ENCODE peak calls at places on chromosomes 16 and 17, in four cellular contexts. J, T, M and B are unnamed samples.

GRCh38 chr16:20683812-20684211 is 13.7 kb downstream of the ACSM1 start:
- DNase-seq in J (no peak), T (no peak), M (no peak), B (no peak)

GRCh38 chr16:90043526-90043925 is 24.3 kb upstream of the DBNDD1 start:
- DNase-seq in J (no peak), T (no peak), M (no peak), B (no peak)

GRCh38 chr17:40568074-40568836 is 3.0 kb upstream of the CCR7 start:
- DNase-seq in J (no peak), T (no peak), M (no peak), B (no peak)

GRCh38 chr17:63910096-63910495 is 962 bp downstream of the CSHL1 start:
- DNase-seq in J (peak; percentile 9), T (no peak), M (no peak), B (peak; percentile 33)

GRCh38 chr16:85639529-85640253 is 26.6 kb downstream of the GSE1 start:
- DNase-seq in J (peak; percentile 90), T (peak; percentile 79), M (no peak), B (peak; percentile 74)

GRCh38 chr17:39951924-39952664 is 10.7 kb upstream of the GSDMA start:
- DNase-seq in J (peak; percentile 22), T (no peak), M (no peak), B (peak; percentile 39)

GRCh38 chr17:75763269-75763607 is 1.8 kb downstream of the GALK1 start:
- DNase-seq in J (no peak), T (no peak), M (no peak), B (no peak)

GRCh38 chr16:48117217-48118105 is 38.3 kb downstream of the ABCC12 start:
- DNase-seq in J (no peak), T (peak; percentile 26), M (peak; percentile 41), B (peak; percentile 32)

GRCh38 chr17:75876938-75877751 is 1.2 kb downstream of the TRIM47 start:
- DNase-seq in J (peak; percentile 95), T (peak; percentile 96), M (peak; percentile 91), B (peak; percentile 97)

GRCh38 chr17:64340557-64340956 is 50.1 kb downstream of the PECAM1 start:
- DNase-seq in J (no peak), T (no peak), M (no peak), B (no peak)

GRCh38 chr17:21161498-21162393 is 35.0 kb downstream of the DHRS7B start:
- DNase-seq in J (no peak), T (no peak), M (no peak), B (no peak)

GRCh38 chr17:76125391-76125675 is 15.7 kb downstream of the FOXJ1 start:
- DNase-seq in J (no peak), T (no peak), M (no peak), B (no peak)

GRCh38 chr16:15489016-15489415 is 54.6 kb downstream of the BMERB1 start:
- DNase-seq in J (no peak), T (no peak), M (no peak), B (no peak)

GRCh38 chr16:15492091-15492740 is 57.8 kb downstream of the BMERB1 start:
- DNase-seq in J (no peak), T (no peak), M (no peak), B (no peak)

GRCh38 chr16:15491430-15491829 is 57.0 kb downstream of the BMERB1 start:
- DNase-seq in J (no peak), T (no peak), M (no peak), B (no peak)

GRCh38 chr16:15487336-15488284 is 53.2 kb downstream of the BMERB1 start:
- DNase-seq in J (no peak), T (no peak), M (no peak), B (no peak)

DNA sequence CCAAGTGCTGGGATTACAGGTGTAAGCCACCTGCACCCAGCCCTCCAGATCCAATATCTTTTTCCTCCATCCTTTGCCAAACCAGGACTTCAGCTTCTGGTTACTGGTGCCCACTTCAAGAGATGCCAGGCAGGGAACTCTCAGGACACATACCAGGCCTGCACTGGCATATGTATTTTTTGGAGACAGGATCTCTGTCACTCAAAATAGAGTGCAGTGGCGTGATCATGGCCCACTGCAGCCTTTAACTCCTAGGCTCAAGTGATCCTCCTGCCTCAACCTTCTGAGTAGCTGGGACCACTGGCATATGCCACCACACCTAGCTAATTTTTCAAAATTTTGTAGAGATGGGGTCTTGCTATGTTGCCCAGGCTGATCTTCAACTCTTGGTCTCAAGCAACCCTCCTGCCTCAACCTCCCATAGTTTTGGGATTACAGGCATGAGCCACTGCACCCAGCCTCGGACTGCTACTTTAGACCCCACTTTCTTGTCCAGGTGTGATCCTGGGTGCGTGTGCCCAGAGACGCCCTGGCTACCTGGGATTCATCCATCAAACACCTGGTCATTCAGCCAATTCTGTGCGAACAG is 55.8 kb downstream of the BMERB1 start:
- DNase-seq in J (no peak), T (no peak), M (no peak), B (no peak)
- H3K27ac ChIP-seq in J (no peak overlapping the region), T (peak overlapping the region; percentile 73), M (no peak overlapping the region), B (peak overlapping the region; percentile 50)

GRCh38 chr17:71948703-71949422 is 172.0 kb upstream of the SOX9 start:
- DNase-seq in J (no peak), T (no peak), M (no peak), B (no peak)
- H3K4me1 ChIP-seq in J (no peaks in the 10 kb centered on the region), T (no peaks in the 10 kb centered on the region), M (no peaks in the 10 kb centered on the region), B (no peaks in the 10 kb centered on the region)

GRCh38 chr17:68205251-68205807 is 42.5 kb upstream of the AMZ2 start:
- DNase-seq in J (peak; percentile 83), T (peak; percentile 92), M (peak; percentile 91), B (peak; percentile 97)

GRCh38 chr17:68204736-68205135 is 43.1 kb upstream of the AMZ2 start:
- DNase-seq in J (no peak), T (peak; percentile 31), M (peak; percentile 64), B (peak; percentile 57)

GRCh38 chr17:68210570-68210969 is 37.3 kb upstream of the AMZ2 start:
- DNase-seq in J (no peak), T (no peak), M (no peak), B (no peak)

DNA sequence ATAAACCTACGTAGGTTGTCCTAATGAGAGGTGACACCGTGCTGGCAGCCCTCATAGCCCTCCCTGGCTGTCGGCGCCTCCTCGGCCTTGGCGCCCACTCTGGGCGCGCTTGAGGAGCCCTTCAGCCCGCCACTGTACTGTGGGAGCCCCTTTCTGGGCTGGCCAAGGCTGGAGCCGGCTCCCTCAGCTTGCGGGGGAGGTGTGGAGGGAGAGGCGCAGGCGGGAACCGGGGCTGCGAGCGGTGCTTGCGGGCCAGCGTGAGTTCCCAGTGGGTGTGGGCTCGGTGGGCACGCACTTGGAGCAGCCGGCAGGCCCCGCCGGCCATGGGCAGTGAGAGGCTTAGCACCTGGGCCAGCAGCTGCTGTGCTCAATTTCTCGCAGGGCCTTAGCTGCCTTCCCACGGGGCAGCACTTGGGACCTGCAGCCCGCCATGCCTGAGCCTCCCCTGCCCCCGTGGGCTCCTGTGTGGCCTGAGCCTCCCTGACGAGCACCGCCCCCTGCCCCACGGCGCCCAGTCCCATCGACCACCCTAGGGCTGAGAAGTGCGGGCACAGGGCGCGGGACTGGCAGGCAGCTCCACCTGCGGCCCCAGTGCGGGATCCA is 40.1 kb upstream of the AMZ2 start:
- DNase-seq in J (no peak), T (peak; percentile 28), M (no peak), B (no peak)
- H3K27ac ChIP-seq in J (no peak overlapping the region), T (no peak overlapping the region), M (no peak overlapping the region), B (no peak overlapping the region)

GRCh38 chr16:66902648-66903543 is 15.8 kb downstream of the CDH16 start:
- DNase-seq in J (no peak), T (peak; percentile 70), M (no peak), B (peak; percentile 65)
- H3K4me1 ChIP-seq in J (peaks cover 45% of the 10 kb centered on the region), T (peaks cover 75% of the 10 kb centered on the region), M (peaks cover 7% of the 10 kb centered on the region), B (peaks cover 28% of the 10 kb centered on the region)

GRCh38 chr17:81082177-81083073 is 47.5 kb downstream of the BAIAP2 start:
- DNase-seq in J (peak; percentile 63), T (peak; percentile 66), M (peak; percentile 68), B (peak; percentile 63)

GRCh38 chr17:81085420-81085911 is 50.5 kb downstream of the BAIAP2 start:
- DNase-seq in J (peak; percentile 40), T (no peak), M (no peak), B (no peak)

GRCh38 chr17:81086789-81087551 is 52.0 kb downstream of the BAIAP2 start:
- DNase-seq in J (no peak), T (no peak), M (no peak), B (no peak)

GRCh38 chr17:81083125-81083765 is 48.3 kb downstream of the BAIAP2 start:
- DNase-seq in J (peak; percentile 86), T (no peak), M (peak; percentile 79), B (peak; percentile 85)

DNA sequence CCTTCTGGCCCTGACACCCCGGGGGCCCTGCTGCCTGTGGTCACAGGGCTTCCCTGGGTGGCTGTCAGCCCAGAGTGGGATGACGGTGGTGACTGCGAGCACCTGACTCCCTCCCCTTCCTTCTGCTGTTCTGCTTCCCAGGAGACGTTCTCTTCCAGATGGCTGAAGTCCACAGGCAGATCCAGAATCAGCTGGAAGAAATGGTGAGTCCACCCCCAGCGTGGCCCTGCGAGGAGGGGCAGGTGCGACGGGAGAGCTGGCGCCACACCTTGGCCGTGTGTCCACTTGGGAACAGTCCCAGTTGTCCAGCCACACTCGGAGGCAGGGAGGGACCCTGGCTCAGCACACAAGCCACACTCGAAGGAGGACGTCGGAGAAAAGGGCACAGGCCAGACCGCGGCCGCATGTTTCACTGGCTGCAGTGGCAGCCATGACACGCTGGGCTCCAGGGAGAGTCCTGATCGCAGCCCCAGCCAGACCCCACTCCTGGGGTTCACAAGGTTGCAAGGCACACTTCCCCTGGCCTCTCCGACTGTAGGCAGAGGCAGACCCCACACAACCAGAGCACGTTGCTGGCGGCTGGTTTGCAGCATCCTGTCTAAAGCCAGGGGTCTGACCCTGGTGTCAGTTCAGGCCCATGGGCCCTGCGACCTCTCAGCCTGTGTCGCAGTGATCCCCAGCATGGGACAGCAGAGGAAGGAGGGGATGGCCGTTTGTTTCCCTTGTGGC is 49.9 kb downstream of the BAIAP2 start:
- DNase-seq in J (peak; percentile 92), T (peak; percentile 43), M (peak; percentile 68), B (no peak)
- H3K27ac ChIP-seq in J (peak overlapping the region; percentile 67), T (peak overlapping the region; percentile 90), M (no peak overlapping the region), B (no peak overlapping the region)

GRCh38 chr17:45307290-45308015 is 9.4 kb downstream of the MAP3K14 start:
- DNase-seq in J (peak; percentile 54), T (no peak), M (no peak), B (peak; percentile 73)

GRCh38 chr17:45309400-45309799 is 7.4 kb downstream of the MAP3K14 start:
- DNase-seq in J (no peak), T (no peak), M (no peak), B (no peak)

GRCh38 chr17:45306623-45307022 is 10.2 kb downstream of the MAP3K14 start:
- DNase-seq in J (no peak), T (no peak), M (no peak), B (no peak)

GRCh38 chr17:45308840-45309239 is 8.0 kb downstream of the MAP3K14 start:
- DNase-seq in J (no peak), T (no peak), M (no peak), B (no peak)

DNA sequence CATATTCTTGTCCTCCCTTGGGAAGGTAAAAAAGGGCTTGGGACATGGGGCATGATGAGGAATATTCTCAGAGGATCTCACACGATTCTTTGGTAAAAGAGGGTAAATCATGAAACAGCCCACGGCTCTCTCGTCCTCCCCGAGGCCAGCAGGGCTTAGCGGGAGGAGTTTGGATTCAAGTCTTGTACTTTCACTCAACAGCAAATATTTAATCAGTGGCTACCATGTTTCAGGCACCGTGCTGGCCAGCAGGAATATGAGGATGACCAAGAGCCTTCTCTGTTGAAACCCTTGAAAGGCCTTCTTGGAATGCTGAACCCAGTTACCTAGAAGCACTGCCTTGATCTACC is 8.8 kb downstream of the MAP3K14 start:
- DNase-seq in J (no peak), T (no peak), M (no peak), B (no peak)
- H3K4me1 ChIP-seq in J (peaks cover 85% of the 10 kb centered on the region), T (peaks cover 98% of the 10 kb centered on the region), M (peaks cover 53% of the 10 kb centered on the region), B (peaks cover 39% of the 10 kb centered on the region)

GRCh38 chr17:42804918-42805367 is 6.3 kb downstream of the CNTD1 start:
- DNase-seq in J (peak; percentile 65), T (no peak), M (no peak), B (no peak)
- H3K27ac ChIP-seq in J (peak overlapping the region; percentile 72), T (no peak overlapping the region), M (no peak overlapping the region), B (no peak overlapping the region)